ENCODE peak calls at places on chromosome 15, in eight cellular contexts. X is WERI-Rb-1; Y is NCI-H748 treated with DMSO at 0.1 percent for 48 hours; B is GM23248; Z is stimulated activated CD8-positive, alpha-beta memory T cell treated with anti-CD3 and anti-CD28 coated beads, Interleukin-4, amount 100 ng/mL, for 4 hours; U is iris pigment epithelial cell; E is MV-4-11; O is head of caudate nucleus. S is an unnamed sample.
A peak's percentile ranks its signal among the peaks of the same experiment; 100 is the strongest.

GRCh38 chr15:36888018-36888992 is 212.0 kb downstream of the MEIS2 start:
- DNase-seq in X (peak; percentile 92), Y (no peak), O (peak; percentile 70), B (peak; percentile 23), Z (no peak), E (no peak), U (no peak), S (no peak)

GRCh38 chr15:28122038-28122949 is 23.2 kb upstream of the OCA2 start:
- DNase-seq in B (no peak), E (no peak), Z (no peak), O (no peak), X (no peak), Y (no peak), U (no peak), S (no peak)

GRCh38 chr15:68210821-68211655 is 5.9 kb upstream of the CALML4 start:
- DNase-seq in Y (no peak), U (peak; percentile 44), X (peak; percentile 85), E (no peak), O (peak; percentile 94), Z (peak; percentile 16), B (peak; percentile 73), S (peak; percentile 22)

GRCh38 chr15:64146885-64147681 is 4.4 kb upstream of the SNX22 start:
- DNase-seq in B (no peak), O (peak; percentile 84), U (peak; percentile 65), E (no peak), Y (no peak), Z (no peak), X (no peak), S (peak; percentile 60)

GRCh38 chr15:80888846-80889245 is 100.8 kb downstream of the MESD start:
- DNase-seq in B (no peak), O (no peak), E (no peak), X (no peak), U (no peak), Y (no peak), Z (no peak), S (no peak)

GRCh38 chr15:66139816-66140215 is 113.7 kb downstream of the MEGF11 start:
- DNase-seq in B (no peak), Y (no peak), O (no peak), Z (no peak), X (no peak), E (no peak), U (no peak), S (no peak)

GRCh38 chr15:93072440-93073394 is 16.3 kb downstream of the RGMA start:
- DNase-seq in U (peak; percentile 74), B (peak; percentile 51), E (no peak), O (peak; percentile 82), Y (peak; percentile 59), X (peak; percentile 76), Z (no peak), S (no peak)

GRCh38 chr15:46280753-46281521 is 646.1 kb downstream of the SQOR start:
- DNase-seq in Z (no peak), B (no peak), Y (peak; percentile 70), X (peak; percentile 81), E (no peak), O (no peak), U (no peak), S (peak; percentile 16)

GRCh38 chr15:65769482-65769881 is 22.6 kb downstream of the DENND4A start:
- DNase-seq in Z (no peak), O (no peak), U (no peak), E (no peak), Y (no peak), B (no peak), X (no peak), S (no peak)

GRCh38 chr15:96358795-96359190 is 28.3 kb downstream of the NR2F2 start:
- DNase-seq in U (no peak), B (no peak), E (no peak), O (no peak), X (no peak), Z (no peak), Y (no peak), S (no peak)

GRCh38 chr15:90654233-90655124 is 62.7 kb upstream of the BLM start:
- DNase-seq in X (no peak), Y (no peak), O (no peak), U (no peak), Z (no peak), E (peak; percentile 63), B (no peak), S (no peak)

GRCh38 chr15:71448688-71449114 is 333.4 kb downstream of the THSD4 start:
- DNase-seq in U (peak; percentile 66), O (peak; percentile 80), Y (peak; percentile 31), X (peak; percentile 59), Z (no peak), B (peak; percentile 64), E (no peak), S (peak; percentile 42)

GRCh38 chr15:27865323-27865922 is 233.7 kb downstream of the OCA2 start:
- DNase-seq in E (no peak), U (no peak), Z (no peak), Y (no peak), B (no peak), O (no peak), X (no peak), S (no peak)

GRCh38 chr15:90004252-90004651 is 3.1 kb downstream of the ZNF710 start:
- DNase-seq in X (no peak), B (peak; percentile 71), O (no peak), Y (no peak), E (peak; percentile 34), U (no peak), Z (no peak), S (no peak)

GRCh38 chr15:97866994-97867393 is 93.5 kb upstream of the ARRDC4 start:
- DNase-seq in U (no peak), X (no peak), O (no peak), E (no peak), Y (peak; percentile 69), Z (no peak), B (no peak), S (no peak)

GRCh38 chr15:61118885-61119284 is 110.2 kb downstream of the RORA start:
- DNase-seq in U (no peak), X (no peak), O (no peak), Y (no peak), B (no peak), E (no peak), Z (no peak), S (peak; percentile 10)

GRCh38 chr15:54354341-54354740 is 376.1 kb downstream of the UNC13C start:
- DNase-seq in Z (no peak), X (no peak), E (no peak), Y (no peak), B (no peak), O (no peak), U (no peak), S (no peak)

GRCh38 chr15:78988361-78988911 is 43.6 kb upstream of the CTSH start:
- DNase-seq in Y (no peak), U (peak; percentile 99), X (no peak), Z (no peak), O (peak; percentile 69), B (peak; percentile 97), E (peak; percentile 97), S (peak; percentile 80)

GRCh38 chr15:85749261-85750151 is 45.2 kb downstream of the KLHL25 start:
- DNase-seq in Z (no peak), B (peak; percentile 60), Y (no peak), X (no peak), O (peak; percentile 77), E (peak; percentile 63), U (peak; percentile 33), S (no peak)

GRCh38 chr15:79233236-79233635 is 49.3 kb upstream of the ANKRD34C start:
- DNase-seq in B (no peak), O (peak; percentile 21), E (no peak), Y (no peak), U (no peak), X (peak; percentile 19), Z (no peak), S (no peak)

GRCh38 chr15:83512459-83512858 is 65.3 kb downstream of the SH3GL3 start:
- DNase-seq in Z (no peak), B (no peak), O (peak; percentile 55), U (no peak), Y (no peak), E (no peak), X (no peak), S (no peak)

GRCh38 chr15:88342666-88343065 is 86.1 kb upstream of the NTRK3 start:
- DNase-seq in Z (no peak), Y (no peak), O (no peak), U (no peak), X (no peak), B (peak; percentile 78), E (no peak), S (no peak)

GRCh38 chr15:74373056-74373650 is 5.7 kb upstream of the CYP11A1 start:
- DNase-seq in U (no peak), O (no peak), X (no peak), Z (no peak), E (no peak), Y (no peak), B (no peak), S (no peak)

GRCh38 chr15:74613953-74614743 is 1.5 kb upstream of the CLK3 start:
- DNase-seq in X (no peak), E (no peak), U (no peak), Y (no peak), B (no peak), O (no peak), Z (no peak), S (no peak)